ENCODE peak calls at places on chromosomes 1 and 21, in eight cellular contexts. R is activated T-helper 2 cell treated with anti-CD3 and anti-CD28 coated beads, Interferon-gamma antibody, Interleukin-2, Interleukin-4, amounts not matched to agents 10 μg/mL and 5 μg/mL and 100 μg/mL, durations not matched to agents 14 hours and 24 hours and 36 hours; K is adrenal gland; F is stimulated activated CD4-positive, alpha-beta T cell treated with anti-CD3 and anti-CD28 coated beads, Interleukin-2, amount 100 ng/mL, for 24 hours; Y is effector CD4-positive, alpha-beta T cell; I is foreskin fibroblast; H is A172; X is activated CD4-positive, alpha-beta T cell treated with anti-CD3 and anti-CD28 coated beads, Interleukin-2, amount 50 U/mL, for 24 hours. E is an unnamed sample.

GRCh38 chr1:118247593-118247992 is 62.6 kb upstream of the SPAG17 start:
- DNase-seq in Y (no peak), F (no peak), K (no peak), H (peak), X (no peak), I (peak), R (no peak), E (no peak)

GRCh38 chr1:178055093-178055492 is 38.8 kb upstream of the RASAL2 start:
- DNase-seq in H (peak), K (peak), F (no peak), Y (no peak), R (no peak), I (peak), X (no peak), E (no peak)

GRCh38 chr1:110390096-110390495 is 730 bp downstream of the SLC16A4 start:
- DNase-seq in Y (no peak), X (no peak), F (no peak), H (peak), K (peak), R (no peak), I (peak), E (no peak)

GRCh38 chr1:175188936-175189335 is 3.6 kb downstream of the KIAA0040 start:
- DNase-seq in F (peak), R (peak), I (no peak), H (no peak), K (no peak), Y (peak), X (no peak), E (peak)

GRCh38 chr1:212513586-212513985 is 80.9 kb downstream of the NENF start:
- DNase-seq in K (no peak), F (no peak), I (no peak), R (no peak), X (no peak), H (peak), Y (no peak), E (no peak)

GRCh38 chr1:27571439-27572018 is 32.4 kb downstream of the AHDC1 start:
- DNase-seq in F (no peak), K (peak), I (no peak), X (no peak), R (no peak), H (no peak), Y (no peak), E (no peak)

GRCh38 chr21:36450511-36450910 is 29.4 kb downstream of the CLDN14 start:
- DNase-seq in F (no peak), K (no peak), H (peak), I (no peak), R (no peak), Y (no peak), X (no peak), E (no peak)

GRCh38 chr21:35207322-35207721 is 158.2 kb upstream of the RUNX1 start:
- DNase-seq in Y (no peak), F (no peak), H (peak), X (no peak), I (no peak), R (no peak), K (no peak), E (no peak)

GRCh38 chr1:206687915-206688442 is 3.3 kb downstream of the MAPKAPK2 start:
- DNase-seq in H (no peak), X (no peak), F (no peak), Y (no peak), R (no peak), I (peak), K (no peak), E (no peak)

GRCh38 chr1:151408891-151409290 is 9.5 kb downstream of the PSMB4 start:
- DNase-seq in F (no peak), I (no peak), X (no peak), Y (no peak), K (no peak), R (no peak), H (no peak), E (no peak)

GRCh38 chr1:195765099-195765498 is 843.1 kb downstream of the KCNT2 start:
- DNase-seq in Y (no peak), R (no peak), I (no peak), X (no peak), F (no peak), K (no peak), H (no peak), E (no peak)

GRCh38 chr1:63868220-63868897 is 94.5 kb downstream of the ROR1 start:
- DNase-seq in H (peak), Y (no peak), X (no peak), K (no peak), F (no peak), I (peak), R (no peak), E (no peak)

E was measured in T-cell.